ENCODE peak calls at places on chromosomes 1 and 21, in four cellular contexts. D is neuronal stem cell, T is H1, S is mesendoderm. K is an unnamed sample.

GRCh38 chr1:45654540-45655280 is 30.9 kb upstream of the CCDC17 start:
- DNase-seq in T (no peak), S (no peak), D (no peak), K (no peak)

GRCh38 chr1:76209238-76209637 is 134.7 kb downstream of the ST6GALNAC3 start:
- DNase-seq in D (no peak), T (no peak), S (no peak), K (no peak)

GRCh38 chr21:45148316-45149000 is 74.1 kb downstream of the ADARB1 start:
- DNase-seq in S (no peak), T (no peak), D (no peak), K (no peak)

GRCh38 chr1:47407481-47407880 is 8.6 kb upstream of the FOXE3 start:
- DNase-seq in T (no peak), S (no peak), D (no peak), K (no peak)

GRCh38 chr1:27430903-27431653 is 38.7 kb downstream of the GPR3 start:
- DNase-seq in T (no peak), S (no peak), D (no peak), K (no peak)

GRCh38 chr1:167273027-167273800 is 52.5 kb downstream of the POU2F1 start:
- DNase-seq in D (no peak), S (no peak), T (no peak), K (no peak)

GRCh38 chr1:176876966-176877515 is 287.5 kb downstream of the ASTN1 start:
- DNase-seq in D (no peak), T (no peak), S (no peak), K (no peak)

GRCh38 chr1:228434674-228435073 is 18.0 kb upstream of the TRIM17 start:
- DNase-seq in S (peak), T (no peak), D (no peak), K (no peak)

GRCh38 chr21:19507682-19508260 is 1104.2 kb upstream of the TMPRSS15 start:
- DNase-seq in D (no peak), T (no peak), S (peak), K (no peak)

GRCh38 chr1:217182992-217183391 is 447.9 kb downstream of the GPATCH2 start:
- DNase-seq in D (no peak), S (no peak), T (no peak), K (no peak)

GRCh38 chr1:37995773-37996379 is 6.1 kb upstream of the SF3A3 start:
- DNase-seq in T (peak), D (peak), S (peak), K (peak)

GRCh38 chr21:31566611-31567010 is 92.9 kb upstream of the SOD1 start:
- DNase-seq in S (peak), T (no peak), D (no peak), K (no peak)

GRCh38 chr1:207752456-207753132 is 740 bp downstream of the CD46 start:
- DNase-seq in D (no peak), T (no peak), S (peak), K (no peak)

GRCh38 chr21:16509466-16509865 is 779.7 kb downstream of the USP25 start:
- DNase-seq in T (no peak), D (no peak), S (no peak), K (no peak)

GRCh38 chr1:209433649-209434031 is 149.9 kb upstream of the CAMK1G start:
- DNase-seq in S (no peak), D (no peak), T (no peak), K (no peak)

GRCh38 chr1:226654508-226655124 is 84.5 kb downstream of the ITPKB start:
- DNase-seq in S (no peak), T (no peak), D (no peak), K (no peak)

GRCh38 chr21:42291751-42292562 is 23.3 kb downstream of the TFF3 start:
- DNase-seq in S (no peak), T (no peak), D (no peak), K (no peak)

GRCh38 chr1:65260851-65261473 is 48.4 kb upstream of the DNAJC6 start:
- DNase-seq in S (peak), T (no peak), D (no peak), K (no peak)

GRCh38 chr1:33155877-33156538 is 25.8 kb downstream of the TRIM62 start:
- DNase-seq in S (no peak), T (no peak), D (no peak), K (no peak)

GRCh38 chr1:218735436-218735835 is 390.3 kb downstream of the TGFB2 start:
- DNase-seq in S (no peak), D (no peak), T (no peak), K (no peak)

GRCh38 chr1:14486401-14487110 is 111.9 kb upstream of the KAZN start:
- DNase-seq in S (no peak), T (no peak), D (no peak), K (no peak)

GRCh38 chr1:223175032-223175431 is 32.0 kb upstream of the TLR5 start:
- DNase-seq in T (no peak), D (no peak), S (peak), K (no peak)

GRCh38 chr1:59703918-59704378 is 110.8 kb upstream of the HOOK1 start:
- DNase-seq in T (no peak), D (no peak), S (no peak), K (no peak)

GRCh38 chr1:19799233-19799876 is 361 bp downstream of the TMCO4 start:
- DNase-seq in S (no peak), T (no peak), D (no peak), K (no peak)

GRCh38 chr1:41108696-41109284 is 87.3 kb upstream of the SLFNL1 start:
- DNase-seq in T (no peak), S (no peak), D (no peak), K (no peak)

GRCh38 chr1:7630378-7630777 is 140.7 kb upstream of the VAMP3 start:
- DNase-seq in D (no peak), S (no peak), T (no peak), K (no peak)

GRCh38 chr1:56837244-56837926 is 17.2 kb upstream of the C8A start:
- DNase-seq in T (no peak), D (no peak), S (peak), K (no peak)

GRCh38 chr1:205510308-205510950 is 6.0 kb downstream of the CDK18 start:
- DNase-seq in D (no peak), T (no peak), S (no peak), K (no peak)

GRCh38 chr1:172449585-172450523 is 6.0 kb upstream of the PIGC start:
- DNase-seq in S (peak), T (peak), D (peak), K (peak)

GRCh38 chr1:93963585-93963984 is 54.4 kb upstream of the GCLM start:
- DNase-seq in T (no peak), S (no peak), D (no peak), K (no peak)

GRCh38 chr1:12580054-12580887 is 37.7 kb downstream of the DHRS3 start:
- DNase-seq in D (no peak), T (no peak), S (no peak), K (no peak)

GRCh38 chr1:94240822-94241221 is 3.4 kb upstream of the ARHGAP29 start:
- DNase-seq in T (no peak), S (peak), D (peak), K (no peak)

GRCh38 chr1:47986741-47987140 is 10.4 kb downstream of the TRABD2B start:
- DNase-seq in D (no peak), T (no peak), S (no peak), K (no peak)

GRCh38 chr1:174795806-174796205 is 203.9 kb upstream of the CACYBP start:
- DNase-seq in S (no peak), D (no peak), T (no peak), K (no peak)

GRCh38 chr1:202143768-202144509 is 598 bp downstream of the ARL8A start:
- DNase-seq in T (no peak), D (no peak), S (peak), K (peak)

GRCh38 chr1:32303997-32304622 is 12.2 kb downstream of the HDAC1 start:
- DNase-seq in D (no peak), T (no peak), S (no peak), K (no peak)

GRCh38 chr1:7521803-7522202 is 249.3 kb upstream of the VAMP3 start:
- DNase-seq in T (no peak), S (no peak), D (no peak), K (no peak)

GRCh38 chr1:154182342-154183044 is 9.4 kb downstream of the TPM3 start:
- DNase-seq in D (no peak), S (peak), T (peak), K (peak)
- H4K8ac ChIP-seq in D (no peak), S (no peak), T (peak), K (no peak)

DNA sequence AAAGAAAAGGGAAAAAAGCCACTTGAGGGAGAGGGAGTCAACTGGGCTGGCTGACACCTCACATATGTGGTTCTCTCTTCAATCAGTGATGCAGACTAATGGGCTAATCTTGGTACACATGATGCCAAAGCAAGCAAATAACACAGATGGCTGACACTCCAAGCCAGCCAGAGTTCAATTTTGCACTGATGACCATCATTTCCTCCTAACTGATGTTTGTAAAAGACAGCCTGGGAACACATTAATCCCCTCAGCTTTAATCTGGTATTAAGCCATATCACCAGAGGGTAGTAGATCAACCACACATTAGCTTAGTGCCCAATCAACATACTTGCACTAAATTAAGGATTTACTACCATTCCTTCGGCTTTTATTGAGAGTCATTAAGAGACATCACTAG is 2.8 kb downstream of the VPS72 start:
- DNase-seq in T (no peak), S (no peak), D (no peak), K (no peak)
- H3K23ac ChIP-seq in T (no peak), S (no peak), D (no peak), K (no peak)

GRCh38 chr1:959730-960039 is 629 bp upstream of the NOC2L start:
- DNase-seq in D (no peak), T (no peak), S (no peak), K (no peak)
- H4K8ac ChIP-seq in D (no peak), T (peak), S (no peak), K (no peak)

GRCh38 chr21:29181799-29182470 is 51.5 kb downstream of the MAP3K7CL start:
- DNase-seq in T (no peak), S (peak), D (no peak), K (no peak)
- H3K23ac ChIP-seq in T (no peak), S (no peak), D (no peak), K (no peak)

GRCh38 chr1:112528076-112528475 is 19.3 kb downstream of the WNT2B start:
- DNase-seq in T (no peak), D (no peak), S (no peak), K (no peak)
- H4K8ac ChIP-seq in T (no peak), D (no peak), S (no peak), K (no peak)

GRCh38 chr1:51897699-51898031 is 19.1 kb upstream of the NRDC start:
- DNase-seq in T (no peak), S (no peak), D (no peak), K (no peak)
- H3K23ac ChIP-seq in T (no peak), S (no peak), D (no peak), K (no peak)

GRCh38 chr1:164771568-164772350 is 212.8 kb downstream of the PBX1 start:
- DNase-seq in T (no peak), D (no peak), S (peak), K (no peak)
- H4K8ac ChIP-seq in T (no peak), D (no peak), S (no peak), K (no peak)

DNA sequence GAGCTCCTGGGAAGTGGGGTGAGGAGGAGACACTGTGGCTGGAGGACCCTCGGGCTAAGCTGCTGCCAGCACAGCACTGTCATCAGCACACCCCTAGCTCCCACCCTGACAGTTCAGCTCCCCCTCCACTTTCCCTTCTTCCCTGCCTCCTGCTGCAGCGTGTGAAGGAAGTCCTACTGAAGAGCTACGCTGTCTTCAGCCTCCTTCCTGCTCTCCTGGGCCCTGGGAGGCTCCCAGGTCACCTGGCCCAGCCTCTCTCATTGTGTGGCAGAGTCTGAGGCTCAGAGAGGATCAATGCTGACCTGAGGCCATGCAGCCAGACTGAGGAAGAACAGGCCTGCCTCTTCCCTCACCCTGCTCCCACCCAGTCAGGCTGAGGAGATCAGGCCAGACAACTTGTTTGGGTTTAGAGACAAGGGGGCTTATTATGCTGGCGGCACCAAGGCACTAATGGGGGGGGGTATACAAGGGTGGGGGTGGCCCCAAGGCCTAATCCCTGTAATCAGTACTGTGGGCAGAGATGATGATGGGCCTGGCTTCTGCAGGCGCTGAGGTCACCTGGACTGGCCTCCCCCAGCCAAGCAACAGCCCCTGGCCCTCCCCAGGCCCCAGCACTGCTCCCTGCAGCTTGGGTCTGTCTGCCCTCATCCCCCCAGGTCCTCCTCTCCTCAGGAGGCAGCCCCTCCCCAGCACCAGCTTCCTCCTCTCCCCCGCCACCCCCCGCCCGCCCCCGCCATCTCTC is 9.1 kb downstream of the NES start:
- DNase-seq in S (peak), T (no peak), D (no peak), K (peak)
- H3K23ac ChIP-seq in S (peak), T (no peak), D (peak), K (no peak)

K was measured in H9.